ENCODE peak calls at places on chromosomes 2 and 18, in eight cellular contexts. N is spleen, Q is body of pancreas, Y is transverse colon, F is stomach, M is NB4, X is adrenal gland, U is esophagus squamous epithelium. E is an unnamed sample.

GRCh38 chr2:74347747-74348146 is 4.5 kb upstream of the SLC4A5 start:
- DNase-seq in N (no peak), U (no peak), M (no peak), X (no peak), Q (no peak), Y (no peak), F (no peak), E (no peak)

GRCh38 chr2:137178955-137179377 is 413.6 kb downstream of the THSD7B start:
- DNase-seq in X (no peak), M (peak), F (no peak), Y (no peak), N (no peak), U (no peak), Q (no peak), E (no peak)

GRCh38 chr2:118221952-118222594 is 133.8 kb downstream of the INSIG2 start:
- DNase-seq in U (no peak), Y (no peak), N (no peak), F (peak), Q (peak), M (peak), X (peak), E (peak)

GRCh38 chr2:238256594-238257104 is 16.8 kb upstream of the HES6 start:
- DNase-seq in F (peak), X (peak), M (peak), Q (peak), N (peak), Y (peak), U (peak), E (peak)

GRCh38 chr2:230942920-230943896 is 18.2 kb upstream of the GPR55 start:
- DNase-seq in Q (no peak), N (no peak), F (peak), U (no peak), M (peak), Y (peak), X (no peak), E (no peak)

GRCh38 chr2:222673273-222673672 is 1.8 kb downstream of the MOGAT1 start:
- DNase-seq in F (no peak), N (no peak), X (no peak), Y (no peak), Q (no peak), U (no peak), M (no peak), E (peak)

GRCh38 chr2:213101109-213101508 is 50.3 kb downstream of the IKZF2 start:
- DNase-seq in F (no peak), U (no peak), N (no peak), X (no peak), Y (no peak), Q (no peak), M (no peak), E (no peak)

GRCh38 chr2:74457549-74458131 is 598 bp upstream of the WBP1 start:
- DNase-seq in X (peak), N (peak), F (peak), Q (peak), M (peak), Y (peak), U (peak), E (peak)

GRCh38 chr2:8239402-8240127 is 442.3 kb upstream of the ID2 start:
- DNase-seq in M (no peak), Y (no peak), N (no peak), F (no peak), X (no peak), Q (no peak), U (no peak), E (no peak)

GRCh38 chr18:31248783-31249521 is 69.0 kb upstream of the DSG1 start:
- DNase-seq in F (no peak), U (no peak), M (no peak), Q (no peak), N (no peak), Y (no peak), X (no peak), E (no peak)

GRCh38 chr2:145897151-145897550 is 1377.2 kb upstream of the ZEB2 start:
- DNase-seq in X (no peak), Q (no peak), Y (no peak), U (no peak), M (no peak), F (no peak), N (no peak), E (no peak)

GRCh38 chr2:172282944-172283343 is 144.4 kb upstream of the ITGA6 start:
- DNase-seq in Q (no peak), N (no peak), F (no peak), M (peak), Y (no peak), X (no peak), U (no peak), E (no peak)

GRCh38 chr18:33804258-33804657 is 226.2 kb downstream of the ASXL3 start:
- DNase-seq in U (no peak), F (peak), Q (peak), Y (no peak), X (no peak), N (no peak), M (no peak), E (peak)

GRCh38 chr18:73948497-73948896 is 199.1 kb downstream of the FBXO15 start:
- DNase-seq in F (no peak), Y (no peak), M (no peak), Q (no peak), U (no peak), N (no peak), X (no peak), E (no peak)

GRCh38 chr2:121640380-121641326 is 8.6 kb downstream of the CLASP1 start:
- DNase-seq in N (no peak), Y (no peak), U (no peak), F (no peak), M (no peak), Q (no peak), X (no peak), E (peak)

GRCh38 chr2:50345691-50346090 is 686.2 kb downstream of the NRXN1 start:
- DNase-seq in F (no peak), Y (no peak), U (no peak), N (no peak), Q (no peak), M (no peak), X (no peak), E (no peak)

GRCh38 chr2:38794235-38794946 is 16.4 kb downstream of the GEMIN6 start:
- DNase-seq in N (no peak), M (no peak), U (no peak), Q (no peak), Y (no peak), X (no peak), F (no peak), E (no peak)

GRCh38 chr2:239598732-239599090 is 197.9 kb upstream of the HDAC4 start:
- DNase-seq in X (peak), Y (no peak), M (no peak), Q (no peak), F (no peak), N (peak), U (no peak), E (no peak)

GRCh38 chr2:136917281-136917680 is 151.9 kb downstream of the THSD7B start:
- DNase-seq in X (no peak), Q (no peak), Y (no peak), M (no peak), U (no peak), F (no peak), N (no peak), E (no peak)

GRCh38 chr2:86045541-86045940 is 60.1 kb downstream of the POLR1A start:
- DNase-seq in M (no peak), F (no peak), U (no peak), Y (no peak), N (no peak), Q (no peak), X (no peak), E (no peak)

GRCh38 chr2:68994864-68995263 is 18.1 kb upstream of the ANTXR1 start:
- DNase-seq in N (no peak), Q (no peak), X (no peak), F (no peak), Y (no peak), U (no peak), M (no peak), E (no peak)

GRCh38 chr2:56239437-56239836 is 55.6 kb downstream of the CCDC85A start:
- DNase-seq in M (no peak), Y (no peak), Q (no peak), F (no peak), X (no peak), N (no peak), U (no peak), E (no peak)

DNA sequence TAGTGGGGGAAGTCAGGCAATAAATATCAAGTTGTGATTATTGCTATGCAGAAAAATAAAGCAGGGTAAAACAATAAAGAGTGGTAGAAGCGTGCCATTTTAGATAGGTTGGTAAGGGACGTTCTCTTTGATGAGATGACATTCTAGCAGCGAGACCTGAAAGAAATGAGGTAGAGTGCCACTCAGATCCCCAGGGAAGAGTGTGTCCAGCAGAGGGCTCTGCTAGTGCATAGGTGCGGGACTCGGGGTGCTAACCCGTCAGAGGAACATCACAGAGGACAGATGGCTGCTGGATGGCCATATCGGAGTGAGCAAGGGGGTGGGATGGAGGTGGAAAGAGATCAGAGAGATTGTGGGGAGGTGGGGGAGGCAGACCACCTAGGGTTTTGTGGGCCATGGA is 16.3 kb upstream of the GTF2A1L start:
- DNase-seq in Q (peak), X (no peak), M (peak), N (no peak), F (no peak), U (no peak), Y (peak), E (peak)
- TF ChIP-seq POLR2A in Q (no peak), X (no peak), M (no peak), N (no peak), F (no peak), U (no peak), Y (no peak), E (no peak)

DNA sequence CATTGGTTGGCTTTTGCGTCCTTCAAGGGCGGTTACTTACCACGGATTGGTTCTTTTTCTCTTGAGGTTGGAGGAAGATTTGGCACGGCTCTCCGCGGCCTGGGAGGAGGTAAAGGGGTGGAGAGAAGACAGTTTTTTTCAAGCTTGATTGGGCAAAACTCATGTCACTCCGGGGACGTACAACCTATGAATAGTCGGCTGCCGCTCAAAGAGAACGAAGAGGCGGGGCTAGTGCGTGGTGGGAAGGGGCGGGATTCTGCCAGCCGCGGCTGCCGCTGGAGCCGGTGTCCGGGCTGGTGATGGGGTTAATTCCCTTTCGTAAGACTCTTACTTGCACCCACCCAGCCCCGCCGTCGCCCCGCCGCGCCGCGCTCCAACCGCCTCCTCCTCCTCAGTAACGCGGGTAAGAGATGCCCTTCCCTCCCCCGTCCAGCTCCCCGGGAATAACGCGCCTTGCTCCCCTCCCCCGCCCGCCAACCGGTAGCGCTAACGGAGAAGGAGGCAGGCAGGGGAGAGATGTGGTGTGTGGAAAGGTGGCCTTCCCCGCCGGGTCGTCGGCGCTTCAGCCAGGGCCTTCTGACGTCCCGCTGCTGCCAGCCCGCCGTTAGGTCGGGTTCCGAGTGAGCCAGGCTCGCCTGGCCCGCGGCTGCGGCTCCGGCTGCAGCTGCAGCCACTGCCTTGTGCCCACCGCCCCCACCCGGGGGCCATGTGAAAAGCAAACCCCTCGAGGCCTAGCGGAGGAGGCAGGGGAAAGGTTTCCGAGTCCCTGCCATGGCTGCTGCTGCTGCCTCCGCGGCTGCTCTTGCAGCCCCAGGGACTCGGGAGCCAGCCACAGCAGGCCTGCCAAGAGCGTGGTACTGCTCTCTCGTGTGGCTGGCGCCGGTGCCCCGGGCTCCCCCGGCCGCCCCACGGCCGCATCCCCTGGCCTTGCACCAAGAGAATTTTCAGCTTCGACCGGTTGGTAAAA is at the start of gene R3HDM1:
- DNase-seq in Q (peak), X (peak), F (peak), Y (peak), N (peak), M (peak), U (peak), E (peak)
- TF ChIP-seq POLR2A in Q (peak), X (peak), F (no peak), Y (peak), N (no peak), M (peak), U (no peak), E (peak)

GRCh38 chr2:235639387-235639786 is 145.5 kb downstream of the AGAP1 start:
- DNase-seq in M (peak), N (no peak), Q (peak), Y (peak), U (no peak), F (no peak), X (peak), E (peak)
- TF ChIP-seq POLR2A in M (no peak), N (no peak), Q (no peak), Y (peak), U (no peak), F (peak), X (no peak), E (no peak)

DNA sequence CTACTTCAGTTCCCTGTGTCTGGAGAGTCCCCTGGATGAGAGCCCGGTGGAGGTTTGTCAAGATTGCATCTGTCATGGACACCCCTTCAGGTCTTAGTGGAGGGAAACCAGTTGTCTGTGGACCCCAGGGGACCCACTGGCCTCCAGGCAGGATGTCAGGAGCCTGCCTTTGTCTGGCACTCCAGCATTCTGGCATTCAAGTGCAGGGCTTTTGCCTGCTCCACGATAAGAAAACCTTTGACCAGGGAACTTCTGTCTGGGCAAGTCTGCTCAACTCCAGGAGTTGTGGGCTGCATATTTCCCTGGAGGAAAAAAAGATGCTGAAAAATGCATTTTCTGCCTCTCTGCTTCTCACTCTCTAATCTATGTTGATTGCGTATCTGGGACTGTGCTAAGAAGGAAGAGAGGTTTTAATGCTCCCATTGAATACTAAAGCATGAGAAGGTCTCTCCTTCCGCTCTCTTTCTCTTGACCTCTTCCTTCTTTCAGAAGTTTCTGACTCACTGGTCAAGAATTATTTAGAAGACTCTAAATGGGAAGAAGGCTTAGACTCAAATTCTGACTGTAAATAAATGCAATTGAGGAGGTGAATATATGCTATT is 104.5 kb downstream of the MMADHC start:
- DNase-seq in Q (no peak), U (no peak), M (no peak), Y (no peak), X (no peak), F (no peak), N (no peak), E (no peak)
- TF ChIP-seq POLR2A in Q (no peak), U (no peak), M (no peak), Y (no peak), X (no peak), F (no peak), N (no peak), E (no peak)

DNA sequence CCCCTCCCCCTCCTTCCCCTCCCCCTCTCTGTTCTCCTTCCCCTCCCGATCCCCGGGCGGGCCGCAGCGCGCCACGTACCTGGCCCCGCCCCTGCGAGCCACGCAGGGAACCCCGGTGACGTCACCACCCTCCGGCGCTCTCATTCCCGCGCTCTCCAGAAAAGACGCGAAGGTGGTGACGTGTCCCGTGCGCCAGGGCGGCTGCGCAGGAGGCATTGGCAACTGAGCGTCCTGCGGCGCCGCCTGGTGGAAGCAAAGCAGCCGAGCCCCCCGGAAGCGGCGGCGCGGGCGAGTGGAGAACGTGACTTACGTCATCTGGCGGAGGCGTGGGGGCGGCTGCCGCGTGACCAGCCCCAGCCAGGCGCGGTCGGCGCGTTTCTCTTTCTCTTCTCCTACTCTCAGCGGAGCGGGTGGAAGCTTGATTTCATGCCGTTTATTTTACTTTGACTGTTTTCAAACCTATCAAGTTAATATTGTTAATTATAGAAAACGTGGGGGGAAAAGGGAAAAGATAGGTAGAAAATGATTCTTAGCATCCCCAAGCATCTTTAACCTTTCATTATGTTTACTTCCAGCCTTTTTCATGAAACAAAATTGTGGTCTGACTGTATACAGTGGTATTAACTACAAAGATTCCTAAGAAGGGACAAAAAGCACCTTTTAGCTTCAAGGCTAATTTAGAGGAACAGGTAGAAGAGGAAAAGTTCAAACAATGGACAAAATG is 48.1 kb downstream of the C2orf42 start:
- DNase-seq in Q (peak), N (peak), U (peak), X (peak), M (peak), F (peak), Y (peak), E (peak)
- TF ChIP-seq POLR2A in Q (peak), N (peak), U (peak), X (peak), M (peak), F (peak), Y (peak), E (peak)

GRCh38 chr18:67608171-67608570 is 91.7 kb upstream of the DSEL start:
- DNase-seq in U (no peak), Y (no peak), M (no peak), X (no peak), N (no peak), Q (no peak), F (no peak), E (no peak)
- TF ChIP-seq POLR2A in U (no peak), Y (no peak), M (no peak), X (no peak), N (no peak), Q (no peak), F (no peak), E (no peak)

GRCh38 chr2:101007415-101008345 is 5.6 kb downstream of the RPL31 start:
- DNase-seq in U (no peak), X (no peak), Q (peak), F (no peak), Y (no peak), M (peak), N (no peak), E (no peak)
- TF ChIP-seq POLR2A in U (no peak), X (no peak), Q (peak), F (no peak), Y (no peak), M (no peak), N (no peak), E (peak)

GRCh38 chr2:28454016-28454930 is 41.6 kb upstream of the PLB1 start:
- DNase-seq in Q (no peak), M (no peak), N (no peak), X (no peak), U (no peak), Y (no peak), F (no peak), E (no peak)
- TF ChIP-seq POLR2A in Q (no peak), M (no peak), N (no peak), X (no peak), U (no peak), Y (no peak), F (no peak), E (no peak)